ENCODE peak calls at places on chromosome 19, in six cellular contexts. T, C, B, X, H and O are unnamed samples.

GRCh38 chr19:19508217-19508616 is 7.1 kb downstream of the TSSK6 start:
- DNase-seq in T (no peak), X (no peak), B (no peak), C (no peak), H (no peak), O (no peak)

GRCh38 chr19:48587387-48587786 is 19.2 kb upstream of the SPACA4 start:
- DNase-seq in X (no peak), B (no peak), C (no peak), T (no peak), H (no peak), O (no peak)

GRCh38 chr19:22144394-22144793 is 52.4 kb downstream of the ZNF676 start:
- DNase-seq in X (no peak), H (no peak), B (no peak), C (peak), T (no peak), O (peak)

GRCh38 chr19:54160182-54160811 is 776 bp upstream of the LENG1 start:
- DNase-seq in C (no peak), X (no peak), T (no peak), H (peak), B (no peak), O (no peak)

GRCh38 chr19:12792048-12792852 is 964 bp downstream of the JUNB start:
- DNase-seq in H (no peak), B (peak), T (peak), X (peak), C (no peak), O (no peak)

GRCh38 chr19:1360126-1360817 is 23.4 kb upstream of the NDUFS7 start:
- DNase-seq in X (no peak), B (no peak), H (no peak), T (no peak), C (no peak), O (no peak)

GRCh38 chr19:39943586-39943985 is 9.2 kb upstream of the FCGBP start:
- DNase-seq in X (no peak), C (no peak), H (no peak), T (no peak), B (no peak), O (no peak)

GRCh38 chr19:4679416-4679815 is 9.3 kb upstream of the MYDGF start:
- DNase-seq in B (no peak), C (no peak), X (no peak), T (no peak), H (no peak), O (no peak)

GRCh38 chr19:11191934-11192333 is 5.4 kb downstream of the KANK2 start:
- DNase-seq in C (no peak), H (no peak), X (no peak), B (no peak), T (no peak), O (no peak)

GRCh38 chr19:43507880-43508279 is 3.3 kb upstream of the PHLDB3 start:
- DNase-seq in T (no peak), X (no peak), C (no peak), B (no peak), H (no peak), O (no peak)
- H3K27ac ChIP-seq in T (no peak), X (no peak), C (no peak), B (no peak), H (no peak), O (no peak)

GRCh38 chr19:18362934-18363542 is 22.6 kb downstream of the PGPEP1 start:
- DNase-seq in C (no peak), H (no peak), T (no peak), B (no peak), X (no peak), O (no peak)

GRCh38 chr19:18361646-18362045 is 21.2 kb downstream of the PGPEP1 start:
- DNase-seq in X (no peak), H (no peak), T (no peak), C (no peak), B (no peak), O (no peak)

GRCh38 chr19:18366027-18366435 is 19.9 kb upstream of the GDF15 start:
- DNase-seq in H (no peak), C (no peak), T (no peak), X (no peak), B (no peak), O (no peak)

GRCh38 chr19:18364826-18365528 is 21.0 kb upstream of the GDF15 start:
- DNase-seq in B (no peak), X (no peak), H (peak), C (peak), T (peak), O (peak)

DNA sequence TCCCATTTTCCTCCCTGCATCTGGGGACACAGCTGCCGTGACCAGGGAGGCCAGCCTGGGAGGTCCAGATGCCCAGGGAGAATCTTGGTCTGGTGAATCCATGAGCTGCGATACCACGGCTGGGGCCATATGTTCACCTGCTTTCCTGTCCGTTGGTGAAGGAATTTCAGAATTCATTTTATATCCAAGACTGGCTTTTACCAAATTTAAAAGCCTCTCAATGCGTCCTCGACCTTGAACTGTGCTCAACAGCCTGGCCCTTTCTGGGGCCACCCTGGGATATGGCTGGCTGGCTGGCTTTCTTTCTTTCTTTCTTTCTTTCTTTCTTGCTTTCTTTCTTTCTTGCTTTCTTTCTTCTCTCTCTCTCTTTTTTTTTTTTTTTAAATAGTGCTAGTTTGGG is 22.2 kb upstream of the GDF15 start:
- DNase-seq in H (no peak), B (no peak), T (no peak), C (no peak), X (no peak), O (no peak)
- H3K27ac ChIP-seq in H (peak), B (no peak), T (no peak), C (peak), X (peak), O (no peak)

GRCh38 chr19:35902870-35903475 is 644 bp downstream of the HCST start:
- DNase-seq in T (no peak), H (no peak), C (no peak), X (no peak), B (no peak), O (no peak)
- H3K27ac ChIP-seq in T (peak), H (peak), C (peak), X (peak), B (peak), O (no peak)

GRCh38 chr19:3064011-3064330 is 1.7 kb upstream of the TLE5 start:
- DNase-seq in B (no peak), T (peak), X (no peak), C (no peak), H (no peak), O (no peak)
- H3K27ac ChIP-seq in B (no peak), T (no peak), X (no peak), C (no peak), H (peak), O (no peak)

GRCh38 chr19:18164072-18164471 is 9.5 kb upstream of the IFI30 start:
- DNase-seq in T (no peak), X (no peak), H (no peak), B (no peak), C (no peak), O (no peak)
- H3K27ac ChIP-seq in T (no peak), X (no peak), H (peak), B (no peak), C (no peak), O (no peak)

GRCh38 chr19:50679177-50680125 is 30.2 kb downstream of the C19orf81 start:
- DNase-seq in X (peak), C (peak), T (peak), B (peak), H (peak), O (peak)
- H3K27ac ChIP-seq in X (no peak), C (no peak), T (no peak), B (no peak), H (no peak), O (no peak)

DNA sequence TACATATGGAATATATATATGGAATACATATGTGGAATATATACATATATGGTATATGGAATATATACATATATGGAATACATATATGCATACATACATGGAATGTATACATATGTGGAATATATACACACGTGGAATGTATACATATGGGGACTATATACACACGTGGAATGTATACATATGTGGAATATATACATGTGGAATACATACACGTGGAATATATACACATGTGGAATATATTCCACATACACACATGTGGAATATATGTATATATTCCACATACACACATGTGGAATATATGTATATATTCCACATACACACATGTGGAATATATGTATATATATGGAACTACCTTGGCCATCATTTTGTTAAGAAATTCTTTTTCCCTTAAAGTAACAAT is 31.1 kb downstream of the ZNF571 start:
- DNase-seq in X (no peak), B (no peak), T (no peak), C (no peak), H (no peak), O (no peak)
- H3K27ac ChIP-seq in X (no peak), B (no peak), T (no peak), C (no peak), H (no peak), O (no peak)

GRCh38 chr19:51195316-51195586 is 29.6 kb upstream of the CD33 start:
- DNase-seq in X (no peak), C (no peak), B (no peak), T (no peak), H (no peak), O (no peak)

GRCh38 chr19:51195616-51196015 is 29.3 kb upstream of the CD33 start:
- DNase-seq in X (no peak), T (no peak), C (no peak), H (no peak), B (no peak), O (no peak)

GRCh38 chr19:51194527-51195315 is 30.2 kb upstream of the CD33 start:
- DNase-seq in T (no peak), H (peak), B (no peak), C (no peak), X (no peak), O (peak)

GRCh38 chr19:51196181-51196580 is 28.7 kb upstream of the CD33 start:
- DNase-seq in B (no peak), H (no peak), X (no peak), C (no peak), T (no peak), O (no peak)

DNA sequence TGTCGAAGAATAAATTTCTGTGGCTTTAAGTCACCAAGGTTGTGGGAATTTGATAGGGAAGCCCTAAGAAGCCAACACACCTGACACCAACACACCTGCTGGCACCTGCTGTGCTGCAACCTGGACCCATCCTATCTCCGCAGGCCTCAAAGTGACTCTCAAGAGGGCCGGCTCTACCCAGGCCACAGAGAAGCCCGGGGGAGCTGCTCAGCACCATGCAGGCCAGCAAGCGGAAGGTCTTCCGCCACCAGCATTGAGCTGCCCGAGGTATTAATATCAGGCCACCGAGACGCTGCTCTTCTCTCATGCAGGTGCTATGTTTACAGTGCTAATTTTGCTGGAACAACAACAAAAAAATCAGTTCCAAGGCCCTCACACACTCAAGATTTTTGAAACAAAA is 32.2 kb upstream of the CD33 start:
- DNase-seq in C (no peak), T (no peak), H (no peak), X (no peak), B (no peak), O (no peak)
- H3K27ac ChIP-seq in C (no peak), T (no peak), H (no peak), X (no peak), B (no peak), O (no peak)

GRCh38 chr19:16067205-16067938 is 8.9 kb upstream of the TPM4 start:
- DNase-seq in T (peak), B (no peak), C (peak), X (no peak), H (peak), O (peak)
- H3K27ac ChIP-seq in T (no peak), B (no peak), C (peak), X (no peak), H (peak), O (peak)

GRCh38 chr19:8307400-8307964 is 676 bp downstream of the CD320 start:
- DNase-seq in B (no peak), T (peak), H (no peak), X (no peak), C (no peak), O (no peak)
- H3K27ac ChIP-seq in B (peak), T (no peak), H (peak), X (peak), C (peak), O (no peak)